ENCODE peak calls at places on chromosome 1, in ten cellular contexts. U is GM04503; P is SJSA1; F is nephron progenitor cell; X is activated naive CD4-positive, alpha-beta T cell treated with anti-CD3 and anti-CD28 coated beads, Interleukin-2, amount 10 ng/mL, durations not matched to agents 7 days and 5 days; G is brain microvascular endothelial cell; E is LHCN-M2; I is MV-4-11; Q is NCI-H774; Y is HCT116. K is an unnamed sample.

GRCh38 chr1:7404046-7404742 is 366.9 kb upstream of the VAMP3 start:
- DNase-seq in U (no peak), P (no peak), F (no peak), X (no peak), G (no peak), E (no peak), I (no peak), Q (no peak), Y (no peak), K (no peak)

GRCh38 chr1:235607284-235607683 is 42.3 kb downstream of the GNG4 start:
- DNase-seq in U (no peak), P (no peak), F (no peak), X (no peak), G (no peak), E (no peak), I (peak), Q (no peak), Y (no peak), K (no peak)

GRCh38 chr1:1625404-1625775 is 6.6 kb upstream of the MMP23B start:
- DNase-seq in U (no peak), P (no peak), F (no peak), X (no peak), G (no peak), E (no peak), I (no peak), Q (no peak), Y (no peak), K (no peak)

GRCh38 chr1:86866665-86867064 is 47.3 kb downstream of the SELENOF start:
- DNase-seq in U (peak), P (no peak), F (no peak), X (no peak), G (peak), E (peak), I (no peak), Q (no peak), Y (no peak), K (no peak)

GRCh38 chr1:150065184-150065871 is 2.2 kb upstream of the VPS45 start:
- DNase-seq in U (no peak), P (peak), F (no peak), X (no peak), G (no peak), E (peak), I (peak), Q (no peak), Y (peak), K (peak)

GRCh38 chr1:214360525-214361164 is 79.7 kb downstream of the SMYD2 start:
- DNase-seq in U (no peak), P (no peak), F (no peak), X (no peak), G (no peak), E (no peak), I (peak), Q (no peak), Y (no peak), K (no peak)

GRCh38 chr1:55974714-55975441 is 604.5 kb downstream of the PLPP3 start:
- DNase-seq in U (peak), P (peak), F (no peak), X (no peak), G (peak), E (peak), I (no peak), Q (no peak), Y (no peak), K (peak)

GRCh38 chr1:22709891-22710687 is 550 bp upstream of the EPHB2 start:
- DNase-seq in U (no peak), P (no peak), F (peak), X (no peak), G (peak), E (peak), I (peak), Q (no peak), Y (no peak), K (peak)